ENCODE peak calls at places on chromosomes 7 and 10, in six cellular contexts. C is foreskin fibroblast; B is PC-3; E is left ventricle myocardium inferior; R is stimulated activated CD4-positive, alpha-beta T cell treated with anti-CD3 and anti-CD28 coated beads, Interleukin-4, amount 100 ng/mL, for 1 hour; M is HCEC 1CT. N is an unnamed sample.

GRCh38 chr7:130154501-130155317 is 50.5 kb downstream of the TMEM209 start:
- DNase-seq in C (no peak), B (peak; percentile 19), E (no peak), R (no peak), M (no peak), N (no peak)

GRCh38 chr7:12210179-12211053 is 678 bp upstream of the TMEM106B start:
- DNase-seq in C (no peak), B (peak; percentile 33), E (peak; percentile 14), R (no peak), M (peak; percentile 15), N (no peak)

GRCh38 chr7:2635810-2636701 is 4.3 kb downstream of the TTYH3 start:
- DNase-seq in C (no peak), B (no peak), E (peak; percentile 69), R (no peak), M (no peak), N (no peak)

GRCh38 chr7:137942459-137943115 is 59.3 kb downstream of the CREB3L2 start:
- DNase-seq in C (no peak), B (no peak), E (no peak), R (no peak), M (no peak), N (no peak)

GRCh38 chr7:106768324-106768751 is 96.7 kb upstream of the PIK3CG start:
- DNase-seq in C (no peak), B (no peak), E (no peak), R (no peak), M (no peak), N (no peak)

GRCh38 chr10:92238586-92239098 is 52.2 kb downstream of the CPEB3 start:
- DNase-seq in C (peak; percentile 38), B (peak; percentile 86), E (no peak), R (no peak), M (peak; percentile 80), N (peak; percentile 24)

GRCh38 chr10:92970301-92971070 is 90.1 kb upstream of the CYP26C1 start:
- DNase-seq in C (no peak), B (no peak), E (no peak), R (no peak), M (peak; percentile 61), N (no peak)

GRCh38 chr7:44367475-44368030 is 42.2 kb upstream of the CAMK2B start:
- DNase-seq in C (no peak), B (no peak), E (no peak), R (no peak), M (no peak), N (no peak)

GRCh38 chr10:88989824-88990527 is 622 bp upstream of the FAS start:
- DNase-seq in C (peak; percentile 87), B (peak; percentile 47), E (no peak), R (no peak), M (peak; percentile 92), N (peak; percentile 86)

GRCh38 chr10:81479316-81479715 is 395.7 kb upstream of the NRG3 start:
- DNase-seq in C (no peak), B (no peak), E (no peak), R (no peak), M (no peak), N (no peak)

GRCh38 chr10:28879875-28880381 is 202.6 kb downstream of the BAMBI start:
- DNase-seq in C (no peak), B (no peak), E (peak; percentile 20), R (no peak), M (no peak), N (peak; percentile 3)

GRCh38 chr7:66150471-66150870 is 35.8 kb downstream of the CRCP start:
- DNase-seq in C (peak; percentile 72), B (no peak), E (peak; percentile 61), R (no peak), M (peak; percentile 67), N (peak; percentile 42)

GRCh38 chr10:102283890-102284289 is 38.6 kb downstream of the GBF1 start:
- DNase-seq in C (no peak), B (no peak), E (no peak), R (no peak), M (no peak), N (no peak)

GRCh38 chr7:68364871-68365625 is 1233.2 kb upstream of the AUTS2 start:
- DNase-seq in C (no peak), B (no peak), E (no peak), R (no peak), M (no peak), N (no peak)

GRCh38 chr7:101119876-101120275 is 7.0 kb upstream of the SERPINE1 start:
- DNase-seq in C (no peak), B (no peak), E (no peak), R (no peak), M (no peak), N (no peak)

GRCh38 chr10:73209705-73210104 is 37.4 kb downstream of the DNAJC9 start:
- DNase-seq in C (peak; percentile 51), B (peak; percentile 81), E (no peak), R (no peak), M (peak; percentile 61), N (peak; percentile 15)

GRCh38 chr7:15481127-15481526 is 80.7 kb downstream of the AGMO start:
- DNase-seq in C (no peak), B (no peak), E (no peak), R (no peak), M (no peak), N (no peak)

GRCh38 chr10:6659451-6659850 is 79.4 kb upstream of the PRKCQ start:
- DNase-seq in C (no peak), B (no peak), E (no peak), R (no peak), M (no peak), N (no peak)

GRCh38 chr10:75977146-75977545 is 545.7 kb downstream of the LRMDA start:
- DNase-seq in C (no peak), B (no peak), E (no peak), R (no peak), M (no peak), N (no peak)

GRCh38 chr7:148340881-148341280 is 249.7 kb upstream of the C7orf33 start:
- DNase-seq in C (no peak), B (no peak), E (no peak), R (no peak), M (no peak), N (no peak)

GRCh38 chr7:111274882-111275281 is 184.0 kb downstream of the LRRN3 start:
- DNase-seq in C (no peak), B (peak; percentile 3), E (no peak), R (no peak), M (peak; percentile 24), N (no peak)

GRCh38 chr7:151046603-151047573 is 1.4 kb upstream of the ASIC3 start:
- DNase-seq in C (peak; percentile 52), B (peak; percentile 73), E (no peak), R (no peak), M (no peak), N (no peak)

GRCh38 chr7:19560111-19560883 is 148.5 kb downstream of the POLR1F start:
- DNase-seq in C (peak; percentile 66), B (peak; percentile 64), E (no peak), R (no peak), M (peak; percentile 93), N (peak; percentile 55)

GRCh38 chr7:134701272-134701671 is 54.6 kb downstream of the BPGM start:
- DNase-seq in C (peak; percentile 39), B (peak; percentile 62), E (no peak), R (no peak), M (peak; percentile 33), N (no peak)

GRCh38 chr7:5636914-5637313 is 144.5 kb downstream of the RNF216 start:
- DNase-seq in C (peak; percentile 91), B (peak; percentile 63), E (peak; percentile 60), R (no peak), M (peak; percentile 60), N (peak; percentile 88)

GRCh38 chr10:13536674-13537366 is 8.0 kb upstream of the BEND7 start:
- DNase-seq in C (peak; percentile 23), B (peak; percentile 57), E (peak; percentile 34), R (peak; percentile 7), M (peak; percentile 29), N (no peak)

GRCh38 chr7:94298943-94299342 is 95.8 kb upstream of the COL1A2 start:
- DNase-seq in C (peak; percentile 74), B (no peak), E (no peak), R (no peak), M (peak; percentile 83), N (peak; percentile 65)

GRCh38 chr7:155992974-155993373 is 180.7 kb upstream of the SHH start:
- DNase-seq in C (no peak), B (no peak), E (no peak), R (no peak), M (no peak), N (no peak)

N was measured in GM04504.